ENCODE peak calls at places on chromosomes 13 and 19, in seven cellular contexts. N, R, V, S, L, H and G are unnamed samples.

GRCh38 chr13:64223016-64223415 is 2807.4 kb upstream of the PCDH20 start:
- DNase-seq in S (no peak), V (no peak), H (no peak), N (no peak), R (no peak), L (no peak), G (no peak)

GRCh38 chr19:38686530-38686888 is 39.1 kb downstream of the ACTN4 start:
- DNase-seq in N (no peak), R (peak; percentile 44), H (no peak), L (no peak), S (no peak), V (no peak), G (no peak)

GRCh38 chr19:14183741-14184395 is 22.1 kb downstream of the ADGRL1 start:
- DNase-seq in S (no peak), V (no peak), R (no peak), H (no peak), N (no peak), L (no peak), G (no peak)

GRCh38 chr19:39240421-39240820 is 4.4 kb downstream of the IFNL3 start:
- DNase-seq in S (no peak), H (no peak), V (no peak), R (no peak), N (no peak), L (no peak), G (no peak)

GRCh38 chr19:14091885-14092462 is 1.4 kb upstream of the SAMD1 start:
- DNase-seq in N (no peak), S (no peak), V (no peak), L (no peak), H (no peak), R (no peak), G (no peak)

GRCh38 chr19:8123683-8124082 is 25.7 kb downstream of the FBN3 start:
- DNase-seq in N (no peak), S (no peak), R (no peak), L (no peak), V (no peak), H (no peak), G (no peak)

GRCh38 chr19:14603990-14604387 is 21.1 kb downstream of the CLEC17A start:
- DNase-seq in N (no peak), S (no peak), L (no peak), R (no peak), V (no peak), H (no peak), G (no peak)

GRCh38 chr19:44800461-44800860 is 8.4 kb upstream of the BCAM start:
- DNase-seq in L (peak; percentile 97), S (peak; percentile 77), N (peak; percentile 89), H (peak; percentile 70), V (peak; percentile 87), R (peak; percentile 93), G (peak; percentile 96)

GRCh38 chr13:51549050-51549449 is 35.2 kb upstream of the WDFY2 start:
- DNase-seq in H (no peak), V (peak; percentile 64), N (no peak), L (no peak), S (no peak), R (no peak), G (no peak)

GRCh38 chr19:54889566-54889965 is 15.5 kb downstream of the FCAR start:
- DNase-seq in R (no peak), L (no peak), V (no peak), S (no peak), N (no peak), H (no peak), G (no peak)

GRCh38 chr13:27960362-27961226 is 8.5 kb downstream of the CDX2 start:
- DNase-seq in N (peak; percentile 76), V (peak; percentile 91), H (peak; percentile 13), L (peak; percentile 55), R (peak; percentile 85), S (no peak), G (no peak)

GRCh38 chr13:90447735-90448103 is 899.8 kb upstream of the MIR17HG start:
- DNase-seq in N (no peak), L (no peak), H (peak; percentile 10), S (no peak), V (no peak), R (no peak), G (no peak)

GRCh38 chr19:35712529-35712909 is 5.3 kb upstream of the KMT2B start:
- DNase-seq in N (no peak), L (no peak), H (no peak), S (no peak), V (no peak), R (no peak), G (no peak)

GRCh38 chr13:35349673-35350278 is 126.7 kb downstream of the MAB21L1 start:
- DNase-seq in R (no peak), S (no peak), V (no peak), L (peak; percentile 0), N (no peak), H (peak; percentile 4), G (no peak)

GRCh38 chr13:110371550-110372465 is 64.7 kb downstream of the COL4A2 start:
- DNase-seq in L (no peak), N (no peak), H (no peak), S (no peak), R (no peak), V (no peak), G (peak; percentile 77)

GRCh38 chr13:110466261-110466660 is 95.3 kb downstream of the RAB20 start:
- DNase-seq in V (no peak), L (no peak), S (no peak), N (no peak), R (no peak), H (no peak), G (no peak)

GRCh38 chr13:20667857-20668256 is 35.6 kb upstream of the IL17D start:
- DNase-seq in N (no peak), H (no peak), L (no peak), R (no peak), V (no peak), S (no peak), G (no peak)

GRCh38 chr13:41006951-41007350 is 12.2 kb downstream of the ELF1 start:
- DNase-seq in V (no peak), R (no peak), H (no peak), S (no peak), N (no peak), L (no peak), G (no peak)

GRCh38 chr13:41005709-41006108 is 13.4 kb downstream of the ELF1 start:
- DNase-seq in R (no peak), S (no peak), H (no peak), V (no peak), L (no peak), N (no peak), G (no peak)

GRCh38 chr13:41007359-41008118 is 11.6 kb downstream of the ELF1 start:
- DNase-seq in S (no peak), R (no peak), L (no peak), H (peak; percentile 22), N (no peak), V (no peak), G (no peak)

GRCh38 chr13:41004875-41005693 is 14.0 kb downstream of the ELF1 start:
- DNase-seq in H (no peak), N (no peak), S (no peak), L (no peak), V (no peak), R (no peak), G (no peak)

DNA sequence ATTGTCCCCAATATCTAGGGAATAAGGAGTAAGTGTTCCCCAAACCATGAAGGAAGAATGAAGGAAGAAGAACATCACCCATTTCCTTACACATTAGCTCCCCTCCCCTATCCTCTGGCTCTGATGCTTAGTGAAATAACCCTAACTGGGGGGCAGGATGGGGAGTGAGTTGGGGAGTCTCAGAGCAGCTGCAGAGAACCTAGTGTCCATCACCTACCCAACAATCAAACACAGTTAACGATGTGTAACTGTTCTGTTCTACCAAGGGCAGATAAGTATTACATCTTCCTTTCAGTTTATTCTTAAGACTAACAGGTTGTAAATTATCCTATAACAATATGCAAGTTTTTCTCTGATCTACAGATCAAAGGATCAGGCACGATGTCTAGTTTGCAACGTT is 12.8 kb downstream of the ELF1 start:
- DNase-seq in S (no peak), V (no peak), N (no peak), R (no peak), L (no peak), H (no peak), G (no peak)
- H3K4me1 ChIP-seq in S (no peaks in the 10 kb centered on the region), V (peaks cover 78% of the 10 kb centered on the region), N (no peaks in the 10 kb centered on the region), R (no peaks in the 10 kb centered on the region), L (peaks cover 65% of the 10 kb centered on the region), H (peaks cover 2% of the 10 kb centered on the region), G (no peaks in the 10 kb centered on the region)

GRCh38 chr19:49950590-49950948 is 10.4 kb downstream of the SIGLEC11 start:
- DNase-seq in R (no peak), L (no peak), N (peak; percentile 37), H (no peak), V (no peak), S (no peak), G (peak; percentile 10)

GRCh38 chr19:49952906-49953305 is 8.1 kb downstream of the SIGLEC11 start:
- DNase-seq in V (no peak), H (no peak), L (no peak), S (no peak), N (peak; percentile 22), R (no peak), G (peak; percentile 31)

GRCh38 chr19:49952475-49952829 is 8.5 kb downstream of the SIGLEC11 start:
- DNase-seq in N (no peak), R (no peak), H (no peak), V (peak; percentile 64), L (no peak), S (no peak), G (no peak)

GRCh38 chr19:49950956-49951526 is 9.9 kb downstream of the SIGLEC11 start:
- DNase-seq in L (no peak), S (no peak), V (no peak), H (no peak), N (peak; percentile 34), R (no peak), G (peak; percentile 25)

DNA sequence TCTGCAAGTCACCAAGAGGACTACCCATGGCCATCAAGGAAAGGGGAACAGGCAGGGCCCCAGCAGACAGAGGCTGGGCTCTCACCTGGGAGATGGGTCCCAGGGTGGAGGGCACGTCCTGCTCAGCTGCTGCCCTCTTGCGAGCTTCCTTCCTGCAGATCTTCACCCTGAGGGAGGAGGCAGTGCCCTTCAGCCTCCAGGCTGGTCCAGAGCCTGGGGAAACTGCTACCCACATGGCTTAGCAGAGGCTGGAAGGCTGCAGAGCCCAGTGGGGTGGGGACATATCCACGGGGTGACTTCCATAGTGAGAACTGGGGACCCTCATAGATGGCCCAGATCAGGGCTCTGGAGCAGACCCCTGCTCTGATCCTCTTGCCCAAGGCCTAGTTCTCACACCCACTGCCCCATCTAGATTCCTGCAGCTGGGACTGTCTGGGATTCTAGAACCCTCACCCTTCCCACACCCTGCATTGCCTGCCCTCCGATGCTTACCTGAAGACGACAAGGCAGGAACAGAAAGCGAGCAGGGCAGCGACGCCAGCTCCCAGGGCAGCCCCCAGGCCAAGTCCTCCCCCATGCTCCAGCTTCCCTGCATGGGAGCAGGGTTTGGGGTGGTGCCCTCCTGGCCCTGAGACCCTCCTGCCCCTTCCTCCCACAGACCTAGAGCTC is 9.0 kb downstream of the SIGLEC11 start:
- DNase-seq in L (no peak), H (no peak), N (peak; percentile 24), R (no peak), S (no peak), V (no peak), G (peak; percentile 51)
- H3K4me1 ChIP-seq in L (no peaks in the 10 kb centered on the region), H (peaks cover 5% of the 10 kb centered on the region), N (no peaks in the 10 kb centered on the region), R (peaks cover 3% of the 10 kb centered on the region), S (peaks cover 8% of the 10 kb centered on the region), V (peaks cover 77% of the 10 kb centered on the region), G (peaks cover 4% of the 10 kb centered on the region)

GRCh38 chr19:6531956-6532243 is 1.1 kb downstream of the TNFSF9 start:
- DNase-seq in R (no peak), V (no peak), S (no peak), N (no peak), H (no peak), L (no peak), G (no peak)
- H3K4me1 ChIP-seq in R (peaks cover 6% of the 10 kb centered on the region), V (peaks cover 19% of the 10 kb centered on the region), S (peaks cover 16% of the 10 kb centered on the region), N (no peaks in the 10 kb centered on the region), H (peaks cover 5% of the 10 kb centered on the region), L (peaks cover 32% of the 10 kb centered on the region), G (no peaks in the 10 kb centered on the region)

GRCh38 chr13:87798536-87798935 is 127.4 kb downstream of the SLITRK5 start:
- DNase-seq in H (no peak), V (no peak), R (no peak), L (no peak), S (no peak), N (no peak), G (no peak)
- H3K4me1 ChIP-seq in H (no peaks in the 10 kb centered on the region), V (no peaks in the 10 kb centered on the region), R (no peaks in the 10 kb centered on the region), L (peaks cover 3% of the 10 kb centered on the region), S (no peaks in the 10 kb centered on the region), N (no peaks in the 10 kb centered on the region), G (no peaks in the 10 kb centered on the region)